ENCODE peak calls at places on chromosomes 6 and 20, in six cellular contexts. C is hepatic stellate cell, U is NCI-H460, T is renal cortical epithelial cell, A is WTC11, R is GM20000. L is an unnamed sample.

GRCh38 chr6:35972471-35972985 is 51.6 kb upstream of the SRPK1 start:
- DNase-seq in C (no peak), U (no peak), T (no peak), A (peak; percentile 37), R (no peak), L (no peak)

GRCh38 chr6:29419516-29419915 is 4.8 kb downstream of the OR12D1 start:
- DNase-seq in C (no peak), U (no peak), T (peak; percentile 34), A (no peak), R (no peak), L (peak; percentile 84)

GRCh38 chr6:111732390-111732789 is 126.7 kb upstream of the TRAF3IP2 start:
- DNase-seq in C (no peak), U (no peak), T (no peak), A (no peak), R (no peak), L (no peak)

GRCh38 chr6:164408868-164409267 is 900.5 kb downstream of the C6orf118 start:
- DNase-seq in C (no peak), U (no peak), T (no peak), A (no peak), R (no peak), L (no peak)

GRCh38 chr20:51460569-51461265 is 81.8 kb downstream of the NFATC2 start:
- DNase-seq in C (no peak), U (no peak), T (no peak), A (no peak), R (peak; percentile 85), L (no peak)

GRCh38 chr20:32727663-32728062 is 15.6 kb downstream of the COMMD7 start:
- DNase-seq in C (peak; percentile 81), U (no peak), T (peak; percentile 98), A (no peak), R (no peak), L (no peak)

GRCh38 chr20:61628901-61629300 is 376.8 kb downstream of the CDH4 start:
- DNase-seq in C (no peak), U (no peak), T (no peak), A (no peak), R (no peak), L (no peak)

GRCh38 chr6:16524380-16524707 is 236.9 kb downstream of the ATXN1 start:
- DNase-seq in C (no peak), U (no peak), T (peak; percentile 50), A (no peak), R (no peak), L (no peak)

GRCh38 chr20:47558699-47559098 is 57.0 kb downstream of the NCOA3 start:
- DNase-seq in C (no peak), U (no peak), T (no peak), A (no peak), R (no peak), L (no peak)

GRCh38 chr20:64176548-64177419 is 12.5 kb downstream of the MYT1 start:
- DNase-seq in C (no peak), U (no peak), T (no peak), A (no peak), R (no peak), L (no peak)

GRCh38 chr6:151044465-151045441 is 179.3 kb downstream of the MTHFD1L start:
- DNase-seq in C (peak; percentile 53), U (peak; percentile 30), T (peak; percentile 99), A (no peak), R (no peak), L (no peak)